ENCODE peak calls at places on chromosome 16, in five cellular contexts. W, D, O, G and L are unnamed samples.

GRCh38 chr16:66668777-66669444 is 27.6 kb downstream of the CMTM4 start:
- DNase-seq in W (no peak), D (no peak), O (peak), G (no peak), L (no peak)

GRCh38 chr16:8649829-8650554 is 24.4 kb upstream of the ABAT start:
- DNase-seq in W (no peak), D (no peak), O (no peak), G (no peak), L (no peak)

GRCh38 chr16:76910931-76911330 is 280.1 kb upstream of the MON1B start:
- DNase-seq in W (no peak), D (no peak), O (peak), G (peak), L (no peak)

GRCh38 chr16:67311607-67312449 is 14.7 kb downstream of the KCTD19 start:
- DNase-seq in W (no peak), D (no peak), O (peak), G (peak), L (no peak)

GRCh38 chr16:9297437-9298113 is 206.1 kb downstream of the HAPSTR1 start:
- DNase-seq in W (peak), D (no peak), O (no peak), G (no peak), L (peak)

GRCh38 chr16:87056083-87056482 is 261.1 kb downstream of the C16orf95 start:
- DNase-seq in W (no peak), D (no peak), O (peak), G (no peak), L (no peak)

GRCh38 chr16:17325744-17326143 is 145.0 kb downstream of the XYLT1 start:
- DNase-seq in W (no peak), D (no peak), O (no peak), G (no peak), L (no peak)

GRCh38 chr16:49608801-49609200 is 235.2 kb downstream of the C16orf78 start:
- DNase-seq in W (peak), D (no peak), O (peak), G (peak), L (no peak)

GRCh38 chr16:11824362-11824761 is 27.0 kb downstream of the RSL1D1 start:
- DNase-seq in W (peak), D (no peak), O (no peak), G (peak), L (no peak)

GRCh38 chr16:19284207-19284606 is 1.3 kb upstream of the CLEC19A start:
- DNase-seq in W (no peak), D (no peak), O (no peak), G (no peak), L (no peak)

GRCh38 chr16:9681556-9681955 is 500.7 kb downstream of the GRIN2A start:
- DNase-seq in W (no peak), D (no peak), O (no peak), G (no peak), L (no peak)

GRCh38 chr16:12089492-12090161 is 113.1 kb downstream of the SNX29 start:
- DNase-seq in W (peak), D (no peak), O (peak), G (peak), L (no peak)

GRCh38 chr16:4653981-4654380 is 29.4 kb downstream of the MGRN1 start:
- DNase-seq in W (no peak), D (no peak), O (no peak), G (no peak), L (no peak)

GRCh38 chr16:22948603-22949368 is 134.8 kb downstream of the HS3ST2 start:
- DNase-seq in W (peak), D (peak), O (peak), G (peak), L (peak)

GRCh38 chr16:20298452-20298851 is 28.9 kb downstream of the GP2 start:
- DNase-seq in W (no peak), D (no peak), O (no peak), G (no peak), L (no peak)

GRCh38 chr16:68079616-68080344 is 5.4 kb upstream of the NFATC3 start:
- DNase-seq in W (no peak), D (no peak), O (no peak), G (peak), L (no peak)

GRCh38 chr16:87681990-87682570 is 79.8 kb downstream of the JPH3 start:
- DNase-seq in W (peak), D (no peak), O (peak), G (peak), L (no peak)

GRCh38 chr16:68235882-68236803 is at the start of gene ESRP2:
- DNase-seq in W (peak), D (no peak), O (no peak), G (no peak), L (peak)

GRCh38 chr16:75482434-75483205 is 12.6 kb downstream of the CHST6 start:
- DNase-seq in W (no peak), D (no peak), O (no peak), G (no peak), L (no peak)

GRCh38 chr16:2926660-2927646 is 15.2 kb downstream of the FLYWCH1 start:
- DNase-seq in W (peak), D (peak), O (peak), G (peak), L (peak)

GRCh38 chr16:17331071-17331521 is 139.7 kb downstream of the XYLT1 start:
- DNase-seq in W (no peak), D (no peak), O (no peak), G (no peak), L (no peak)

GRCh38 chr16:63613701-63614100 is 1508.2 kb downstream of the CDH11 start:
- DNase-seq in W (no peak), D (no peak), O (peak), G (peak), L (no peak)

GRCh38 chr16:69040144-69040909 is 65.1 kb upstream of the HAS3 start:
- DNase-seq in W (no peak), D (no peak), O (peak), G (peak), L (no peak)

GRCh38 chr16:64240586-64240985 is 881.3 kb downstream of the CDH11 start:
- DNase-seq in W (no peak), D (no peak), O (no peak), G (no peak), L (no peak)

DNA sequence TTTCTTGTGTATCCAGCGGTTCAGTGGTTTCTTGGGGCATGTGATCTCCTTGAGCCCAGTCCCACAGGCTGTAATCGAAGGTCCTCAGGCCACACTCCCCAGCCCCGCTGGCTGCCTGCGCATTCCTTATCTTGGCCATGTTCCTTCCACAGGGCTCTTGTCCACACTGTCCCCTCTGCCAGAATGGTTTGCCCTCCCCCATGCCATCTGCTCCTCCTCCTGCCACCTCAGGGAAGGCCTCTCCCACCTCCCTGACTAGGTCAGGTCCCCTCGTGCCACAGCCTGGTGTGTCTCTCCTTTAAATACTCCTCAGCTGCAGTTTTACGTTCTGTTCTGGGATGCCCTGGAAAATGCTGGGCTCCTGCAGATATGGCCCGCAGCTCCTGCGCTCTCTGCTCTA is 12.1 kb upstream of the NLRC5 start:
- DNase-seq in W (no peak), D (no peak), O (no peak), G (no peak), L (no peak)
- H2BK15ac ChIP-seq in W (no peak), D (no peak), O (no peak), G (no peak), L (no peak)

GRCh38 chr16:29898786-29899515 is 399 bp downstream of the SEZ6L2 start:
- DNase-seq in W (no peak), D (peak), O (no peak), G (peak), L (no peak)
- H3K4me3 ChIP-seq in W (peak), D (peak), O (peak), G (peak), L (peak)

GRCh38 chr16:714079-714478 is 839 bp upstream of the METRN start:
- DNase-seq in W (no peak), D (no peak), O (no peak), G (no peak), L (no peak)
- H2BK15ac ChIP-seq in W (no peak), D (peak), O (no peak), G (peak), L (no peak)

DNA sequence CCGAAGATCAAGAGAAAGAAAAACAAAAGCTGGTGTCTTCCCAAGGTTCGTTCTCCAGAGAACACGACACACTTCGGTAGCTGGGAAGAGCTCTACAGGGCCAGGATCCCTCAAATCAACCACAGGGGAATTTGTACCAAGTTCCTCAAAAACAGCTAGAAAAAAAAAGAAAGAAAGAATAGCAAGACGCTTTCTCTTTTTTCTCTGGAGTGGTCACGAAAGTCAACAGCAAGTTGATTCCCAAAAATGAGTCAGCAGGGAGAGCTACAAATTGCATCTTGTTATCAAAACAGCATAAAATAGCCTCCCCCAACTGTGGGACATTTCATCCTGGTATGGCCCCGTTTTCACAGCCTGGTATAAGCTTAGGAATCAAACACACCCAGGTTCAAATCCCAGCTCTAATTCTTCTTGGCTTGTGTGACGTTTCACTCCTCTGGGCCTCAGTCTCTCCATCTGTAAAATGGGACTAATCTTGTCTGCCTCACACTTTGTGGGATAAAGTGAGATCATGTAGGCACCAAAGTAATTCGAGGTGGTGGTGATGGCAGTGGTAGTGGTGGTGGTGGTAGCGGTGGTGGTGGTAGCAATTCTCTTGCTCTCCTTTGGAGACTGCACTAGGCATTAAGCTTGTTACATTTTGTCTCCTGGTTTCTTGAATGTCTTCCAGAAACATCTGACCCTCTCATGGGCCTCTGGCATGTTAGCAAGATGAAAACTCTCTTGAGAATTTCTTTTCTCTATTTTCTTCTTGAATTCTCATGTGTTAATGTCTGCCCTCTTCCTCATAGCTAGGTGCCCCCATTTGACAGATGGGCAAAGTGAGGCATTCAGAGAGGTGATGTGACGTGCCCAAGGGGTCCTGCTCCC is 988 bp upstream of the IL21R start:
- DNase-seq in W (no peak), D (no peak), O (peak), G (no peak), L (no peak)
- H3K4me3 ChIP-seq in W (no peak), D (no peak), O (no peak), G (no peak), L (no peak)

DNA sequence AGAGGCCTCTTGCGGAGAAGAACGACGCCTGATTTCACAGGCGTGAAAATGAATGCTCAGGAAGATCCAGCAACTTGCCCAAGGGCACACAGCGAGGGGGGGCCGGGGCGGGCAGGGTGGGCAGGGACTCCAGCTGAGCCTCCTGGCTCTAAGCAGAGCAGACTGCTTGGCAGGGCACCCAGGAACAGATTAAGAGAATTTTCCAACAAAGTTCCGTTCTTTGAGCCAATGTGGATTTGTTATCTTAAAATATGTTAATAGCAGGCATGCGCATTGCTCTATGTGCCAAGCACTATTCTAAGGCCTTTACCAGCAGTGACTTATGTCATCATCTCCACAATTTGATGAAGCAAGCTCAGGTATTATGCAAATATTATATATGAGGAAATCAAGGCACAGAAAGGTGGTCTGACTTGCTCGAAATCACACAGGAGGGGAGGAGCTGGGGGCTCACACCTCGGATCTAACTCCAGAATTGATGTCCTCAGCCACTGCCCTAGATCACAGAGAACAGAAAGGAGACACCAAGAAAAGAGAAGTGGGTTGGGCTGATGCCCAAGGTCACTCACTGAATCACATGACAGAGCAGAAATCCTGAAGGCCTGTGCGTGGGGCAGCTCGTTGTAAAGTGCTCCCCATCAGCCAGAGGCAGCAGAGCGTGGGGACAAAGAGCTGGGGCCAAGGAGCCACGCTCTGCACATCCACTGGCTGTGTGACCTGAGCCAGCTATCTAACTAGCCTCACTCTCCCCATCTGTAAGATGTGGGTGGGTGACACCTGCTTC is 23.2 kb upstream of the MEAK7 start:
- DNase-seq in W (no peak), D (no peak), O (no peak), G (no peak), L (no peak)
- H2BK15ac ChIP-seq in W (no peak), D (peak), O (peak), G (no peak), L (no peak)

DNA sequence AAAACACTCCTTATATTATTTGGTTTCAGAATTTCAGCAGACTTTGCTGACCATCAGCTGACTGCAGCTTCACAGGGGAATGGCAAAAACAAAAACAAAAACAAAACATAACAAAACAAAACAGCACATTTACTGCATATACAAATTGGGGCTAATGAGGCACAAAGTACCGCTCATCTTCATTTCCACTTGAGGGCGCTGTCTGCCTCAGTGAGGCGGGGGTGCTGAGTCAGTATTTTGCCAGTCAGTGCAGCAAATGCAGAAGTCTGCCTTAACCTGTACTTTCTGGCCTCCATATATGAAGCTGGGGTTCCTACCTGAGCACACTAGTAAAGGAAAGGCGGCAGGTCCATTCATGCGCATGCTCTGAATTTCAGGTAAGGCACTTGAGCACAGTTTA is 13.5 kb upstream of the DYNLRB2 start:
- DNase-seq in W (peak), D (peak), O (peak), G (no peak), L (peak)
- H3K4me3 ChIP-seq in W (no peak), D (no peak), O (no peak), G (no peak), L (no peak)